ENCODE peak calls at places on chromosomes 16 and 17, in five cellular contexts. G is uterus, Q is heart right ventricle, L is body of pancreas, K is stomach. X is an unnamed sample.

GRCh38 chr16:78957328-78958100 is 643.0 kb downstream of the MAF start:
- DNase-seq in G (no peak), Q (no peak), K (no peak), L (no peak), X (no peak)

GRCh38 chr16:50697881-50698767 is 4.7 kb downstream of the NOD2 start:
- DNase-seq in L (no peak), G (peak), Q (no peak), K (peak), X (no peak)

GRCh38 chr17:16215965-16216316 is 607 bp upstream of the NCOR1 start:
- DNase-seq in Q (no peak), K (no peak), G (peak), L (no peak), X (no peak)

GRCh38 chr17:46982577-46982976 is 3.5 kb upstream of the RPRML start:
- DNase-seq in K (no peak), L (no peak), G (no peak), Q (no peak), X (peak)

GRCh38 chr17:61495161-61495857 is 43.1 kb downstream of the TBX4 start:
- DNase-seq in Q (no peak), K (no peak), G (no peak), L (no peak), X (no peak)

GRCh38 chr17:30926516-30926915 is 4.8 kb downstream of the ADAP2 start:
- DNase-seq in G (no peak), Q (no peak), L (no peak), K (no peak), X (no peak)

GRCh38 chr17:47253541-47254402 is at the start of gene ITGB3:
- DNase-seq in L (peak), G (peak), Q (peak), K (peak), X (peak)

GRCh38 chr17:49193513-49194296 is 16.7 kb downstream of the GNGT2 start:
- DNase-seq in L (peak), G (peak), K (peak), Q (peak), X (peak)

GRCh38 chr16:69520800-69521602 is 44.8 kb upstream of the NFAT5 start:
- DNase-seq in L (no peak), K (no peak), G (no peak), Q (no peak), X (peak)

GRCh38 chr17:72725432-72726068 is 366.9 kb downstream of the SLC39A11 start:
- DNase-seq in G (no peak), Q (peak), K (peak), L (peak), X (peak)

GRCh38 chr17:21039839-21040575 is 2.8 kb downstream of the USP22 start:
- DNase-seq in K (no peak), L (peak), Q (no peak), G (no peak), X (no peak)

GRCh38 chr17:72385482-72385881 is 264.7 kb downstream of the SOX9 start:
- DNase-seq in Q (no peak), L (no peak), G (no peak), K (no peak), X (no peak)

GRCh38 chr17:50269477-50270429 is 4.5 kb upstream of the TMEM92 start:
- DNase-seq in G (peak), K (peak), L (peak), Q (peak), X (peak)

GRCh38 chr16:20906225-20906870 is 5.8 kb downstream of the LYRM1 start:
- DNase-seq in K (no peak), Q (no peak), G (peak), L (no peak), X (no peak)

GRCh38 chr17:9237661-9238301 is 216.5 kb downstream of the NTN1 start:
- DNase-seq in G (no peak), L (no peak), Q (no peak), K (no peak), X (no peak)

GRCh38 chr17:81309140-81309858 is 14.2 kb upstream of the SLC38A10 start:
- DNase-seq in G (peak), Q (peak), L (peak), K (peak), X (peak)

GRCh38 chr17:65902831-65903549 is 288.9 kb downstream of the CEP112 start:
- DNase-seq in G (no peak), L (peak), K (no peak), Q (no peak), X (no peak)

GRCh38 chr17:77677210-77677609 is 281.3 kb upstream of the TNRC6C start:
- DNase-seq in Q (peak), K (no peak), L (no peak), G (no peak), X (no peak)

GRCh38 chr16:48609453-48610023 is 442 bp downstream of the N4BP1 start:
- DNase-seq in G (peak), L (peak), Q (peak), K (peak), X (peak)

GRCh38 chr17:28346199-28346580 is 10.6 kb downstream of the TNFAIP1 start:
- DNase-seq in G (no peak), L (no peak), K (no peak), Q (no peak), X (no peak)

GRCh38 chr17:28348979-28349378 is 8.3 kb downstream of the POLDIP2 start:
- DNase-seq in Q (no peak), G (no peak), K (no peak), L (no peak), X (no peak)

GRCh38 chr17:28345420-28346198 is 10.0 kb downstream of the TNFAIP1 start:
- DNase-seq in G (no peak), K (peak), Q (no peak), L (peak), X (no peak)

GRCh38 chr17:28346746-28347246 is 10.5 kb downstream of the POLDIP2 start:
- DNase-seq in L (peak), K (peak), G (no peak), Q (no peak), X (no peak)

GRCh38 chr17:28347261-28347891 is 10.0 kb downstream of the POLDIP2 start:
- DNase-seq in K (peak), L (peak), G (no peak), Q (no peak), X (no peak)
- H3K27ac ChIP-seq in K (peak), L (peak), G (peak), Q (peak), X (no peak)

GRCh38 chr17:74924250-74924948 is at the start of gene OTOP2:
- DNase-seq in L (no peak), Q (peak), K (no peak), G (no peak), X (no peak)

GRCh38 chr17:74922694-74923537 is at the start of gene USH1G:
- DNase-seq in L (no peak), K (no peak), G (peak), Q (no peak), X (no peak)

GRCh38 chr17:74925242-74925641 is 1.2 kb downstream of the OTOP2 start:
- DNase-seq in Q (no peak), G (no peak), L (no peak), K (no peak), X (no peak)

GRCh38 chr17:74922172-74922571 is 883 bp downstream of the USH1G start:
- DNase-seq in K (no peak), G (peak), L (no peak), Q (no peak), X (no peak)

DNA sequence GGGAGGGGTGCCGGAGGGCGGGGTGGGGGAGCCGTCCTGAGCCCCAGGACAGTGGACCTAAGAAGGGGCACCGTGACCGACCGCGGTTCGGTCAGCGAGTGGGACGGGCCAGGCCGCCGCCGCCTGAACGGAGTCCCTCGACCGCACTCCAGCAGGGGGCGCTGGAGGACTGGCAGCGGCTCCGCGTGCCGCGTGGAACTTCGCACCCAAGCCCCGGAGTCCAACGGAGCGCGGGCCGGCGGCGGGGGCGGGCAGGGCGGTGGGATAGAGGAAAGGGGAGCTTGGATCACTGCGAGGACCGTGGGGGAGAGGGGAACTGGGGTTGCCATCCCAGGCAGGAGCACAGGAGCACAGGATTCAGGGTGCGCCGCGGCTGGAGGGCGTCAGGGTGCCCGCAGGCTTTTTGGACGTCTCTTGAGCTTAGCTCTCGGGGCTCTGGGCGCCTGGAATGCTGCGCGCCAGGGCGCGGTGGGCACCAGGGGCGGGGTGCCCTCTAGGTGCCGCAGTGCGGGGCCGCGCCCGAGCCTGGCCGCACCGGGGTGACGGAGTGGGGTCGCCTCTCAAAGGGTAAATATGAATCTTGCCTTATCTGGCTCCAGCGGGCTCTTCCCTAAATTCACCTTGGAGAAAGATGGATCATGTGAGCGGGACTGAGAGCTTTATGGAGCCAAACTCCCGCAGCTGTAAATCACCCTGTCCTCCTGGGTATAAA is 379 bp upstream of the OTOP2 start:
- DNase-seq in L (peak), G (peak), K (peak), Q (peak), X (peak)
- TF ChIP-seq CTCF in L (peak), G (peak), K (no peak), Q (peak), X (peak)

GRCh38 chr16:1090620-1091587 is 5.1 kb downstream of the C1QTNF8 start:
- DNase-seq in L (no peak), K (no peak), G (no peak), Q (peak), X (no peak)
- H3K27ac ChIP-seq in L (no peak), K (no peak), G (no peak), Q (no peak), X (peak)

GRCh38 chr17:74408262-74408661 is 23.6 kb upstream of the GPRC5C start:
- DNase-seq in L (peak), K (peak), G (no peak), Q (no peak), X (peak)
- TF ChIP-seq CTCF in L (no peak), K (no peak), G (no peak), Q (no peak), X (no peak)

GRCh38 chr16:22007509-22008214 is at the start of gene MOSMO:
- DNase-seq in Q (peak), L (peak), G (peak), K (peak), X (peak)

GRCh38 chr16:22006636-22007035 is 1.3 kb upstream of the MOSMO start:
- DNase-seq in G (no peak), K (no peak), L (no peak), Q (no peak), X (no peak)

GRCh38 chr16:22004321-22004720 is 3.4 kb upstream of the PDZD9 start:
- DNase-seq in L (no peak), Q (no peak), G (no peak), K (no peak), X (no peak)

GRCh38 chr16:22007159-22007508 is 777 bp upstream of the MOSMO start:
- DNase-seq in L (no peak), G (no peak), Q (no peak), K (no peak), X (no peak)

GRCh38 chr16:22005746-22006145 is 2.2 kb upstream of the MOSMO start:
- DNase-seq in G (no peak), L (no peak), K (no peak), Q (no peak), X (no peak)
- H3K27ac ChIP-seq in G (no peak), L (no peak), K (no peak), Q (no peak), X (no peak)